ENCODE peak calls at places on chromosomes 7 and 10, in ten cellular contexts. H is spleen, T is body of pancreas, G is adrenal gland, P is right lobe of liver, U is transverse colon, Y is suprapubic skin, K is stomach, L is GM12892, Z is sigmoid colon. E is an unnamed sample.

GRCh38 chr10:30671011-30671616 is 41.6 kb upstream of the LYZL2 start:
- DNase-seq in H (no peak), T (peak), G (peak), P (no peak), U (peak), Y (no peak), K (no peak), L (no peak), Z (no peak), E (peak)

GRCh38 chr7:86629-87028 is 105.7 kb upstream of the FAM20C start:
- DNase-seq in H (no peak), T (no peak), G (no peak), P (no peak), U (no peak), Y (no peak), K (no peak), L (no peak), Z (peak), E (no peak)

GRCh38 chr10:68562666-68563522 is 2.8 kb downstream of the TET1 start:
- DNase-seq in H (no peak), T (no peak), G (no peak), P (no peak), U (no peak), Y (no peak), K (no peak), L (no peak), Z (no peak), E (peak)

GRCh38 chr7:141014523-141015395 is at the start of gene MRPS33:
- DNase-seq in H (peak), T (peak), G (peak), P (peak), U (peak), Y (peak), K (peak), L (peak), Z (peak), E (peak)

GRCh38 chr7:7922684-7923385 is 45.8 kb upstream of the GLCCI1 start:
- DNase-seq in H (no peak), T (no peak), G (no peak), P (no peak), U (no peak), Y (no peak), K (no peak), L (no peak), Z (no peak), E (no peak)

GRCh38 chr7:92706563-92706962 is 116.4 kb upstream of the FAM133B start:
- DNase-seq in H (no peak), T (no peak), G (no peak), P (no peak), U (no peak), Y (no peak), K (no peak), L (no peak), Z (no peak), E (no peak)

GRCh38 chr10:127243490-127244272 is 47.3 kb upstream of the INSYN2A start:
- DNase-seq in H (no peak), T (peak), G (no peak), P (peak), U (peak), Y (no peak), K (peak), L (no peak), Z (no peak), E (peak)

GRCh38 chr7:140867467-140868314 is 57.0 kb downstream of the BRAF start:
- DNase-seq in H (no peak), T (no peak), G (no peak), P (no peak), U (no peak), Y (no peak), K (no peak), L (no peak), Z (no peak), E (no peak)

GRCh38 chr10:5461914-5462840 is 37.2 kb downstream of the CALML5 start:
- DNase-seq in H (no peak), T (no peak), G (no peak), P (no peak), U (no peak), Y (no peak), K (no peak), L (no peak), Z (no peak), E (no peak)

GRCh38 chr7:116952640-116953371 is 495 bp upstream of the ST7 start:
- DNase-seq in H (no peak), T (peak), G (peak), P (peak), U (peak), Y (peak), K (peak), L (no peak), Z (peak), E (no peak)

GRCh38 chr10:49158915-49159314 is 25.1 kb upstream of the FAM170B start:
- DNase-seq in H (no peak), T (no peak), G (no peak), P (no peak), U (no peak), Y (no peak), K (no peak), L (no peak), Z (no peak), E (no peak)

GRCh38 chr10:31808258-31809218 is 120.1 kb downstream of the ARHGAP12 start:
- DNase-seq in H (no peak), T (peak), G (peak), P (no peak), U (peak), Y (no peak), K (no peak), L (no peak), Z (peak), E (peak)

GRCh38 chr7:108246227-108246837 is 116.2 kb upstream of the LAMB4 start:
- DNase-seq in H (no peak), T (peak), G (peak), P (no peak), U (no peak), Y (no peak), K (peak), L (no peak), Z (no peak), E (peak)

GRCh38 chr7:132738254-132738653 is 162.0 kb upstream of the PLXNA4 start:
- DNase-seq in H (no peak), T (no peak), G (no peak), P (no peak), U (no peak), Y (no peak), K (no peak), L (no peak), Z (no peak), E (peak)

GRCh38 chr10:121078672-121079102 is 227.5 kb downstream of the WDR11 start:
- DNase-seq in H (no peak), T (no peak), G (no peak), P (no peak), U (peak), Y (peak), K (no peak), L (no peak), Z (no peak), E (no peak)

GRCh38 chr7:99679032-99679399 is 780 bp downstream of the CYP3A5 start:
- DNase-seq in H (no peak), T (peak), G (peak), P (no peak), U (peak), Y (no peak), K (peak), L (no peak), Z (no peak), E (peak)

GRCh38 chr7:52273685-52274610 is 761.5 kb upstream of the POM121L12 start:
- DNase-seq in H (no peak), T (no peak), G (no peak), P (peak), U (no peak), Y (no peak), K (no peak), L (no peak), Z (no peak), E (no peak)

GRCh38 chr7:141251180-141251579 is 177.3 kb downstream of the TMEM178B start:
- DNase-seq in H (no peak), T (peak), G (no peak), P (no peak), U (no peak), Y (no peak), K (no peak), L (no peak), Z (no peak), E (no peak)

GRCh38 chr7:8052824-8053223 is 84.2 kb downstream of the GLCCI1 start:
- DNase-seq in H (no peak), T (no peak), G (no peak), P (no peak), U (no peak), Y (no peak), K (no peak), L (no peak), Z (no peak), E (no peak)

GRCh38 chr7:33472348-33473025 is 343.1 kb downstream of the BBS9 start:
- DNase-seq in H (no peak), T (no peak), G (no peak), P (no peak), U (no peak), Y (no peak), K (no peak), L (no peak), Z (no peak), E (no peak)

GRCh38 chr7:14995774-14996173 is 93.2 kb upstream of the DGKB start:
- DNase-seq in H (no peak), T (no peak), G (no peak), P (no peak), U (no peak), Y (no peak), K (no peak), L (no peak), Z (no peak), E (no peak)

GRCh38 chr10:110481948-110482347 is 15.8 kb upstream of the DUSP5 start:
- DNase-seq in H (no peak), T (no peak), G (no peak), P (no peak), U (no peak), Y (no peak), K (no peak), L (no peak), Z (no peak), E (no peak)

GRCh38 chr7:117728858-117729257 is 144.4 kb downstream of the CTTNBP2 start:
- DNase-seq in H (no peak), T (no peak), G (no peak), P (no peak), U (no peak), Y (no peak), K (no peak), L (no peak), Z (no peak), E (no peak)

GRCh38 chr7:93176961-93177580 is 28.9 kb upstream of the SAMD9L start:
- DNase-seq in H (no peak), T (no peak), G (no peak), P (no peak), U (no peak), Y (no peak), K (no peak), L (no peak), Z (no peak), E (no peak)

GRCh38 chr10:80442879-80443278 is 11.2 kb upstream of the TSPAN14 start:
- DNase-seq in H (no peak), T (no peak), G (no peak), P (no peak), U (no peak), Y (no peak), K (no peak), L (no peak), Z (no peak), E (no peak)

GRCh38 chr10:65861249-65861648 is 1064.6 kb upstream of the LRRTM3 start:
- DNase-seq in H (no peak), T (no peak), G (peak), P (no peak), U (no peak), Y (no peak), K (no peak), L (no peak), Z (no peak), E (peak)

GRCh38 chr7:2999078-2999500 is 44.6 kb downstream of the CARD11 start:
- DNase-seq in H (no peak), T (no peak), G (no peak), P (no peak), U (no peak), Y (peak), K (no peak), L (no peak), Z (peak), E (no peak)

GRCh38 chr10:28130267-28130666 is 131.4 kb upstream of the ODAD2 start:
- DNase-seq in H (no peak), T (no peak), G (no peak), P (no peak), U (no peak), Y (no peak), K (no peak), L (no peak), Z (no peak), E (no peak)

GRCh38 chr7:126700807-126701604 is 551.7 kb downstream of the GRM8 start:
- DNase-seq in H (peak), T (peak), G (peak), P (peak), U (peak), Y (no peak), K (no peak), L (peak), Z (no peak), E (peak)

GRCh38 chr7:39659356-39660013 is 36.1 kb downstream of the RALA start:
- DNase-seq in H (no peak), T (no peak), G (no peak), P (no peak), U (no peak), Y (no peak), K (no peak), L (no peak), Z (no peak), E (no peak)

GRCh38 chr7:1555813-1556540 is at the start of gene TMEM184A:
- DNase-seq in H (no peak), T (peak), G (peak), P (peak), U (peak), Y (no peak), K (peak), L (peak), Z (no peak), E (peak)

GRCh38 chr7:46633200-46633599 is 712.1 kb upstream of the IGFBP3 start:
- DNase-seq in H (no peak), T (no peak), G (no peak), P (no peak), U (no peak), Y (no peak), K (no peak), L (no peak), Z (no peak), E (no peak)

GRCh38 chr7:77417801-77418200 is 1.7 kb upstream of the GSAP start:
- DNase-seq in H (no peak), T (no peak), G (no peak), P (no peak), U (no peak), Y (no peak), K (no peak), L (no peak), Z (no peak), E (no peak)

GRCh38 chr7:77413861-77414424 is 2.2 kb downstream of the GSAP start:
- DNase-seq in H (no peak), T (no peak), G (no peak), P (no peak), U (no peak), Y (no peak), K (no peak), L (no peak), Z (no peak), E (no peak)

GRCh38 chr7:77415474-77415821 is 701 bp downstream of the GSAP start:
- DNase-seq in H (peak), T (peak), G (no peak), P (no peak), U (peak), Y (no peak), K (peak), L (peak), Z (no peak), E (no peak)

GRCh38 chr7:77416621-77417371 is 647 bp upstream of the GSAP start:
- DNase-seq in H (no peak), T (no peak), G (peak), P (no peak), U (no peak), Y (no peak), K (no peak), L (no peak), Z (no peak), E (no peak)

GRCh38 chr7:77415822-77416620 is at the start of gene GSAP:
- DNase-seq in H (peak), T (peak), G (peak), P (peak), U (peak), Y (no peak), K (peak), L (peak), Z (peak), E (peak)
- TF ChIP-seq POLR2A in H (no peak), T (peak), G (no peak), P (peak), U (peak), Y (no peak), K (no peak), L (peak), Z (no peak), E (peak)

DNA sequence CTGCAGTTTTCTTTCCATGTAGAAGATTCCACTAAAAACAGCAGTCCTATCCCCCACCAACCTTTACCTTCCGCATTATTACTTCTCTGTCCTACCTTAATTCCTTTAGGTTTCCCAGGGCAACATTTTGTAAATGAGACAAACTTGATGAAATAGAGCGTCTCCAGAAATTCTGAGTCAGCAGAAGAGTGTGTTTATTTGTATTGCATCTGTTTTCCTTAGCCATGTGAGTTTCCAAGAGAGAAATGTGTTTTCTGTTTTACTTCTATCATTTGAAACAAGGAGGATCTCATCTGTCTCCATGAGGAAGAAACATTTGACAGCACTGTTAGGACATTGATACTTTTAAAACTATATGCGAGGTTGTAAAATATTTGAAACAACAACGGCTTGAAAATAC is 244.2 kb upstream of the PLXDC2 start:
- DNase-seq in H (no peak), T (no peak), G (no peak), P (no peak), U (no peak), Y (no peak), K (no peak), L (no peak), Z (no peak), E (no peak)
- TF ChIP-seq POLR2A in H (no peak), T (no peak), G (no peak), P (no peak), U (no peak), Y (no peak), K (no peak), L (no peak), Z (no peak), E (no peak)

GRCh38 chr7:105493928-105494325 is 28.1 kb downstream of the PUS7 start:
- DNase-seq in H (no peak), T (no peak), G (no peak), P (no peak), U (no peak), Y (no peak), K (peak), L (no peak), Z (no peak), E (no peak)
- TF ChIP-seq POLR2A in H (no peak), T (no peak), G (no peak), P (no peak), U (no peak), Y (no peak), K (no peak), L (no peak), Z (no peak), E (no peak)

GRCh38 chr7:121057878-121058277 is 69.4 kb downstream of the CPED1 start:
- DNase-seq in H (no peak), T (no peak), G (no peak), P (no peak), U (no peak), Y (no peak), K (no peak), L (no peak), Z (no peak), E (no peak)
- TF ChIP-seq POLR2A in H (no peak), T (no peak), G (no peak), P (no peak), U (no peak), Y (no peak), K (no peak), L (no peak), Z (no peak), E (no peak)

DNA sequence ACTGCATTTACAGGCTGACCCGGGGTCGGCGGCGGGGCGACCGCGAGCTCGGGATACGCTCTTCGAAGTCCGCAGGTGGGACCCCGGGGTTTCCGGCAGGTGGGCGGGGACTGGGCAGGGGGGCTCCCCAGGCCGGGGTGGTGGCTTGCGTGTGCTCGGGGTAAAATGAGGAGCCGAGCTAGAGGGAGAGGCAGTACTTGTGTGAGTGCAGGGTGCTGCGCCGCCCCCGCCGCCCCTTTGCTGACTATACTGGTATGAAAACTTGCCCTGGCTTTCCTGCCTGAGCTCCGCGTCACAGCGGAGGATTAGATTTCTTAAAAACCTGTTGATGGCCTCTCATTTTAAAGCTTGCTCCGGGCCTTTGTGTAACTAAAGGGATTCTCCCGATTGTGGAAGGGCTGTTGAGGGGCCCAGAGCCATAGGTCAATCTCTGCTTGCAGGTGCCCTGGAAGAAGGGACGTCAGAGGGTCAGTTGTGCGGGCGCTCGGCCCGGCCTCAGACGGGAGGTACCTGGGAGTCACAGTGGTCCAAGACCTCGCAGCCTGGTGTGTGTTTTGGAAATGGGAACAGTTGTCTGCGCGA is 488 bp downstream of the ARMC10 start:
- DNase-seq in H (peak), T (peak), G (peak), P (peak), U (peak), Y (peak), K (peak), L (peak), Z (peak), E (peak)
- TF ChIP-seq POLR2A in H (no peak), T (peak), G (no peak), P (peak), U (no peak), Y (no peak), K (no peak), L (no peak), Z (no peak), E (no peak)

GRCh38 chr10:93445097-93445960 is 36.8 kb downstream of the MYOF start:
- DNase-seq in H (no peak), T (peak), G (peak), P (peak), U (peak), Y (peak), K (peak), L (no peak), Z (peak), E (peak)
- TF ChIP-seq POLR2A in H (no peak), T (peak), G (no peak), P (peak), U (peak), Y (peak), K (no peak), L (no peak), Z (peak), E (no peak)

GRCh38 chr10:119542990-119543813 is 683 bp upstream of the RGS10 start:
- DNase-seq in H (peak), T (peak), G (peak), P (peak), U (peak), Y (peak), K (peak), L (peak), Z (peak), E (peak)

GRCh38 chr10:119541046-119541445 is 1.5 kb downstream of the RGS10 start:
- DNase-seq in H (no peak), T (no peak), G (no peak), P (no peak), U (no peak), Y (no peak), K (no peak), L (no peak), Z (peak), E (no peak)

GRCh38 chr10:119541459-119542356 is 811 bp downstream of the RGS10 start:
- DNase-seq in H (peak), T (peak), G (no peak), P (peak), U (peak), Y (no peak), K (peak), L (no peak), Z (peak), E (no peak)

GRCh38 chr10:119543814-119544642 is 1.5 kb upstream of the RGS10 start:
- DNase-seq in H (no peak), T (no peak), G (no peak), P (no peak), U (no peak), Y (no peak), K (no peak), L (no peak), Z (peak), E (no peak)

DNA sequence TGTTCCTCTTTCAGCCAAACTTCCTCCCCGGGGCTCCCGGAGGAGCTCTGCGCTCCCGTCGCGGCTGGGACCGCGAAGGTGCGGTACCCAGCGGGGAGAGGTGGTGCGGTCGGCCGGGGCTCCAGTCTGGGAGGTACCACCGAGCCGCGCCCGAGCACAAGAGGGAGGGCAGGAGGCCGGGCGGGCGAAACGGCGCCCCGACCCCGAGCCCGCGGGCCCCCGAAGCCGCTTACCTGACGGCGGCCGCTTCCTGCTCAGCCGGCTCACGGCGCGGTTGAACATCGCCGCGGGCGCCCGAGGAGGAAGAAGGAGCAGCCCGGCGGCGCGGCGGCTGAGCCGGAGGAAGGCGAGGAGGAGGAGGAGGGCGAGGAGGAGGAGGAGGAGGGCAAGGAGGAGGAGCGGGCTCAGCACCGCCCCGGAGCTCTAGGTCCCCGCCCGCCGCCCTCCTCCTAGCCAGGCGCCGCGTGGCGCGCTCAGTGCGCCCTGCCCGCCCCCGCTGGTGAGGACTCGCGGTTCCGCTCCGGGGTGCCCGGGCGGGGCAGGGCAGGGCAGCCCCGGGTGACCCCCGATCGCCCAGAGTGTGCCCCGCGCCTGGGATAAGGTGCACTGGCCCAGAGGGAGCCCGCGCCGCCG is at the start of gene RGS10:
- DNase-seq in H (peak), T (peak), G (peak), P (peak), U (peak), Y (peak), K (peak), L (peak), Z (peak), E (peak)
- TF ChIP-seq POLR2A in H (no peak), T (peak), G (no peak), P (peak), U (peak), Y (peak), K (no peak), L (peak), Z (peak), E (peak)

E was measured in H54.